ENCODE peak calls at places on chromosomes 7 and 10, in eight cellular contexts. L, R, D, V, O, E, F and H are unnamed samples.

GRCh38 chr7:97847791-97848190 is 24.4 kb downstream of the ASNS start:
- DNase-seq in D (no peak), L (no peak), E (no peak), F (no peak), O (no peak), R (no peak), V (no peak), H (no peak)

GRCh38 chr10:59678884-59679301 is 30.8 kb downstream of the SLC16A9 start:
- DNase-seq in O (peak; percentile 27), F (no peak), D (no peak), V (no peak), L (no peak), E (no peak), R (no peak), H (no peak)

GRCh38 chr10:119198438-119198837 is 8.9 kb upstream of the GRK5 start:
- DNase-seq in O (no peak), E (no peak), D (no peak), F (no peak), R (no peak), V (peak; percentile 26), L (peak; percentile 20), H (no peak)

GRCh38 chr7:68414631-68415425 is 1183.4 kb upstream of the AUTS2 start:
- DNase-seq in V (no peak), D (no peak), L (no peak), O (no peak), E (no peak), R (no peak), F (no peak), H (no peak)

GRCh38 chr7:118085000-118085399 is 99.0 kb upstream of the LSM8 start:
- DNase-seq in D (peak; percentile 0), V (no peak), R (no peak), E (no peak), L (no peak), F (no peak), O (no peak), H (no peak)

GRCh38 chr7:69126896-69127479 is 471.3 kb upstream of the AUTS2 start:
- DNase-seq in V (no peak), O (no peak), L (no peak), D (no peak), F (no peak), R (no peak), E (no peak), H (no peak)

GRCh38 chr10:35375091-35375765 is 38.9 kb downstream of the CCNY start:
- DNase-seq in O (no peak), V (no peak), R (no peak), F (no peak), E (peak; percentile 47), L (no peak), D (no peak), H (no peak)

GRCh38 chr7:87147500-87147899 is 4.8 kb upstream of the DMTF1 start:
- DNase-seq in R (no peak), D (no peak), V (no peak), F (no peak), O (no peak), L (no peak), E (no peak), H (no peak)

GRCh38 chr10:129365767-129366400 is 101.2 kb upstream of the MGMT start:
- DNase-seq in D (no peak), F (no peak), V (peak; percentile 21), R (no peak), L (no peak), O (no peak), E (no peak), H (no peak)

GRCh38 chr10:125204400-125204799 is 44.0 kb upstream of the CTBP2 start:
- DNase-seq in R (no peak), O (no peak), D (no peak), E (no peak), F (no peak), V (no peak), L (no peak), H (no peak)

GRCh38 chr10:22550732-22551131 is 163.6 kb downstream of the PIP4K2A start:
- DNase-seq in R (peak; percentile 61), D (no peak), O (peak; percentile 10), L (peak; percentile 73), F (peak; percentile 76), V (peak; percentile 13), E (peak; percentile 4), H (no peak)

GRCh38 chr7:99864041-99864440 is 12.8 kb downstream of the OR2AE1 start:
- DNase-seq in D (no peak), F (no peak), E (no peak), R (no peak), V (no peak), O (no peak), L (no peak), H (no peak)

GRCh38 chr10:102132193-102132562 is 662 bp upstream of the PPRC1 start:
- DNase-seq in L (no peak), V (no peak), E (no peak), O (no peak), R (no peak), F (no peak), D (no peak), H (no peak)

GRCh38 chr10:14382022-14382421 is 51.3 kb upstream of the FRMD4A start:
- DNase-seq in O (no peak), L (peak; percentile 42), F (no peak), E (peak; percentile 70), D (no peak), R (no peak), V (no peak), H (no peak)

GRCh38 chr7:132518102-132518838 is 58.0 kb downstream of the PLXNA4 start:
- DNase-seq in R (no peak), E (no peak), F (no peak), L (no peak), O (peak; percentile 21), D (no peak), V (peak; percentile 59), H (no peak)

GRCh38 chr10:36759111-36759805 is 366.1 kb upstream of the ANKRD30A start:
- DNase-seq in D (no peak), O (peak; percentile 91), L (no peak), E (peak; percentile 93), R (no peak), V (no peak), F (no peak), H (no peak)

GRCh38 chr7:78055160-78055559 is 256.6 kb downstream of the PHTF2 start:
- DNase-seq in L (no peak), D (no peak), F (no peak), O (no peak), R (no peak), E (no peak), V (no peak), H (no peak)

GRCh38 chr10:78846770-78847169 is 222.0 kb upstream of the ZMIZ1 start:
- DNase-seq in D (peak; percentile 44), L (no peak), F (no peak), V (no peak), R (no peak), O (no peak), E (no peak), H (no peak)

GRCh38 chr10:94093286-94093905 is 99.7 kb downstream of the PLCE1 start:
- DNase-seq in E (peak; percentile 42), L (no peak), R (no peak), D (no peak), O (no peak), F (no peak), V (no peak), H (no peak)

GRCh38 chr7:3790803-3791202 is 489.8 kb downstream of the SDK1 start:
- DNase-seq in D (no peak), E (no peak), F (no peak), V (no peak), R (no peak), L (no peak), O (no peak), H (no peak)

GRCh38 chr7:39428221-39428620 is 138.0 kb upstream of the YAE1 start:
- DNase-seq in R (no peak), O (peak; percentile 86), V (no peak), L (no peak), E (peak; percentile 48), F (no peak), D (no peak), H (no peak)